ENCODE peak calls at places on chromosomes 6 and 20, in seven cellular contexts. A is right lobe of liver; P is CD8-positive, alpha-beta T cell; E is T1000; O is GM13976; K is GM23248; X is T follicular helper cell. C is an unnamed sample.

GRCh38 chr20:3839328-3839727 is 7.3 kb upstream of the MAVS start:
- DNase-seq in A (no peak), K (no peak), E (no peak), P (no peak), X (no peak), O (no peak), C (no peak)

GRCh38 chr6:12160350-12160749 is 129.8 kb upstream of the EDN1 start:
- DNase-seq in E (no peak), A (no peak), K (peak), P (no peak), X (no peak), O (no peak), C (no peak)

GRCh38 chr20:38407321-38407720 is 27.8 kb downstream of the SNHG17 start:
- DNase-seq in E (no peak), K (no peak), O (no peak), P (no peak), X (no peak), A (no peak), C (no peak)

GRCh38 chr6:149079456-149079855 is 238.1 kb upstream of the TAB2 start:
- DNase-seq in P (no peak), K (no peak), X (no peak), E (no peak), O (no peak), A (no peak), C (no peak)

GRCh38 chr6:106069478-106069877 is 16.7 kb upstream of the PRDM1 start:
- DNase-seq in E (no peak), O (no peak), X (no peak), K (peak), A (no peak), P (no peak), C (no peak)

GRCh38 chr6:111237757-111238260 is 150.5 kb downstream of the SLC16A10 start:
- DNase-seq in K (peak), P (no peak), E (no peak), X (no peak), O (no peak), A (no peak), C (no peak)

GRCh38 chr20:44364068-44364467 is 8.6 kb downstream of the HNF4A start:
- DNase-seq in K (no peak), E (no peak), P (no peak), X (no peak), A (no peak), O (no peak), C (no peak)

GRCh38 chr6:110054664-110055386 is 76.7 kb downstream of the GPR6 start:
- DNase-seq in A (no peak), P (no peak), K (no peak), X (no peak), O (no peak), E (no peak), C (no peak)

GRCh38 chr20:53826597-53827291 is 233.1 kb upstream of the ZNF217 start:
- DNase-seq in X (no peak), A (no peak), O (no peak), K (peak), P (no peak), E (no peak), C (no peak)

GRCh38 chr20:35947489-35947888 is 6.8 kb downstream of the SCAND1 start:
- DNase-seq in K (peak), E (no peak), X (no peak), O (no peak), A (peak), P (no peak), C (peak)